ENCODE peak calls at places on chromosomes 11 and 22, in eight cellular contexts. C, P, I, F, R, J, W and N are unnamed samples.
A peak's percentile ranks its signal among the peaks of the same experiment; 100 is the strongest.

GRCh38 chr11:129871914-129872313 is 23.5 kb downstream of the NFRKB start:
- DNase-seq in F (no peak), I (no peak), P (no peak), J (no peak), W (no peak), R (no peak), C (no peak), N (no peak)

GRCh38 chr11:123194308-123195181 is 503 bp downstream of the CLMP start:
- DNase-seq in P (peak; percentile 50), F (peak; percentile 61), R (peak; percentile 77), W (no peak), I (peak; percentile 22), C (no peak), J (peak; percentile 67), N (no peak)

GRCh38 chr11:77109236-77110019 is 6.8 kb downstream of the OMP start:
- DNase-seq in R (no peak), C (no peak), I (no peak), P (peak; percentile 92), F (peak; percentile 52), W (no peak), J (no peak), N (no peak)

GRCh38 chr11:12043959-12044772 is 35.7 kb upstream of the DKK3 start:
- DNase-seq in I (peak; percentile 96), F (peak; percentile 80), R (peak; percentile 80), J (peak; percentile 95), P (peak; percentile 63), W (no peak), C (peak; percentile 70), N (peak; percentile 43)

GRCh38 chr22:46198274-46198673 is 47.9 kb downstream of the PPARA start:
- DNase-seq in F (no peak), W (no peak), C (no peak), J (no peak), R (no peak), P (no peak), I (no peak), N (no peak)

GRCh38 chr11:65118097-65118837 is 766 bp upstream of the ZNHIT2 start:
- DNase-seq in R (no peak), F (no peak), I (no peak), J (peak; percentile 13), C (no peak), W (no peak), P (no peak), N (no peak)

GRCh38 chr22:29689872-29690213 is 30.0 kb upstream of the CABP7 start:
- DNase-seq in C (peak; percentile 44), F (peak; percentile 76), I (peak; percentile 31), R (peak; percentile 90), P (peak; percentile 75), J (no peak), W (no peak), N (no peak)

GRCh38 chr11:126695293-126695692 is 305.3 kb downstream of the KIRREL3 start:
- DNase-seq in P (no peak), W (no peak), F (no peak), C (no peak), J (no peak), R (no peak), I (no peak), N (no peak)

GRCh38 chr22:41818011-41818410 is 14.9 kb upstream of the SREBF2 start:
- DNase-seq in C (no peak), I (no peak), J (no peak), P (no peak), F (no peak), W (no peak), R (no peak), N (no peak)

GRCh38 chr11:46392421-46393230 is 1.1 kb upstream of the CHRM4 start:
- DNase-seq in R (peak; percentile 95), C (peak; percentile 84), W (no peak), F (peak; percentile 96), I (peak; percentile 42), J (peak; percentile 86), P (peak; percentile 39), N (peak; percentile 99)